ENCODE peak calls at places on chromosomes 1 and 21, in seven cellular contexts. S is uterus; W is body of pancreas; O is retinal pigment epithelial cell; U is pancreas; L is CD8-positive, alpha-beta T cell; Y is mesothelial cell of epicardium. X is an unnamed sample.

GRCh38 chr1:19775317-19775716 is 24.4 kb downstream of the TMCO4 start:
- DNase-seq in S (no peak), W (no peak), O (no peak), U (no peak), L (no peak), Y (no peak), X (no peak)

GRCh38 chr1:173666646-173667045 is 3.0 kb downstream of the ANKRD45 start:
- DNase-seq in S (no peak), W (no peak), O (no peak), U (no peak), L (no peak), Y (no peak), X (no peak)

GRCh38 chr1:9346566-9346965 is 53.9 kb downstream of the SPSB1 start:
- DNase-seq in S (no peak), W (peak), O (no peak), U (peak), L (no peak), Y (no peak), X (no peak)

GRCh38 chr1:179794669-179795068 is 51.6 kb downstream of the FAM163A start:
- DNase-seq in S (no peak), W (no peak), O (no peak), U (no peak), L (no peak), Y (no peak), X (no peak)

GRCh38 chr1:205994342-205994741 is 8.9 kb downstream of the RAB7B start:
- DNase-seq in S (no peak), W (no peak), O (no peak), U (no peak), L (no peak), Y (no peak), X (no peak)

GRCh38 chr1:61088163-61088840 is 5.9 kb downstream of the NFIA start:
- DNase-seq in S (no peak), W (no peak), O (no peak), U (no peak), L (no peak), Y (no peak), X (no peak)

GRCh38 chr1:77614037-77614436 is 68.4 kb downstream of the ZZZ3 start:
- DNase-seq in S (no peak), W (no peak), O (no peak), U (no peak), L (no peak), Y (no peak), X (no peak)

GRCh38 chr21:39556176-39556575 is 56.6 kb upstream of the B3GALT5 start:
- DNase-seq in S (no peak), W (no peak), O (peak), U (no peak), L (no peak), Y (no peak), X (no peak)

GRCh38 chr1:113859478-113860175 is 11.9 kb downstream of the PTPN22 start:
- DNase-seq in S (no peak), W (no peak), O (no peak), U (no peak), L (no peak), Y (no peak), X (no peak)

GRCh38 chr1:226977288-226977972 is 37.3 kb downstream of the COQ8A start:
- DNase-seq in S (no peak), W (no peak), O (no peak), U (no peak), L (no peak), Y (no peak), X (no peak)

GRCh38 chr1:111976332-111976731 is 13.1 kb downstream of the KCND3 start:
- DNase-seq in S (no peak), W (peak), O (no peak), U (peak), L (no peak), Y (no peak), X (no peak)

GRCh38 chr1:223180803-223181321 is 37.8 kb upstream of the TLR5 start:
- DNase-seq in S (no peak), W (no peak), O (no peak), U (no peak), L (no peak), Y (no peak), X (no peak)

GRCh38 chr1:213389061-213389581 is 338.1 kb downstream of the RPS6KC1 start:
- DNase-seq in S (no peak), W (no peak), O (no peak), U (no peak), L (no peak), Y (no peak), X (no peak)

GRCh38 chr1:201538618-201539551 is at the start of gene NAV1:
- DNase-seq in S (peak), W (peak), O (no peak), U (peak), L (no peak), Y (peak), X (peak)

GRCh38 chr1:106937104-106937503 is 119.4 kb upstream of the PRMT6 start:
- DNase-seq in S (no peak), W (no peak), O (peak), U (no peak), L (no peak), Y (no peak), X (no peak)

GRCh38 chr1:45111239-45111638 is 95.2 kb downstream of the ZSWIM5 start:
- DNase-seq in S (no peak), W (no peak), O (no peak), U (no peak), L (no peak), Y (no peak), X (no peak)

GRCh38 chr1:81237531-81238528 is 562.9 kb upstream of the ADGRL2 start:
- DNase-seq in S (no peak), W (no peak), O (no peak), U (no peak), L (no peak), Y (no peak), X (no peak)

GRCh38 chr1:1918901-1919303 is at the start of gene TMEM52:
- DNase-seq in S (no peak), W (peak), O (no peak), U (no peak), L (peak), Y (no peak), X (no peak)
- TF ChIP-seq CTCF in S (no peak), W (no peak), O (no peak), U (no peak), L (no peak), Y (no peak), X (no peak)

GRCh38 chr1:169759038-169759437 is 25.2 kb upstream of the SELE start:
- DNase-seq in S (no peak), W (no peak), O (no peak), U (no peak), L (no peak), Y (no peak), X (no peak)

GRCh38 chr1:169750041-169750440 is 16.2 kb upstream of the SELE start:
- DNase-seq in S (no peak), W (no peak), O (no peak), U (no peak), L (no peak), Y (no peak), X (no peak)

DNA sequence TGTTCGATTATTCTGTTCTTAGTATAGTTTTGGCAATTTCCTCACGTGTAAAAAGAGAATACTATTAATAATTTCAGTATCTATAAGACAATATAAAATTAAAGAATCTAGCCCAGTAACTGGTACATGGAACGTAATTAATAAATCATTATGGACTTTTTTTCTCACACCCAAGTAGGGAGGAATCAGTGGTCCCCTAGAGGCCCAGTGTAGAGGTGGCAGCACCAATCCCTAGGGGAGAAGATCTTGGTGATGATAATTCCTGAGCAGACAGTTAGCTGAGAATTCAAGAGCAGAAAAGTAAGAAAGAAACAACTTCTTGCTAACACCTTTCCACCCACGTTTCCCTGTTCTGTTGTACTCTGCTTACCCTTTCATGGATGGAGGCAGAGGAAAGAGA is 19.7 kb upstream of the SELE start:
- DNase-seq in S (no peak), W (no peak), O (no peak), U (no peak), L (no peak), Y (no peak), X (no peak)
- TF ChIP-seq CTCF in S (no peak), W (no peak), O (no peak), U (no peak), L (no peak), Y (no peak), X (no peak)

DNA sequence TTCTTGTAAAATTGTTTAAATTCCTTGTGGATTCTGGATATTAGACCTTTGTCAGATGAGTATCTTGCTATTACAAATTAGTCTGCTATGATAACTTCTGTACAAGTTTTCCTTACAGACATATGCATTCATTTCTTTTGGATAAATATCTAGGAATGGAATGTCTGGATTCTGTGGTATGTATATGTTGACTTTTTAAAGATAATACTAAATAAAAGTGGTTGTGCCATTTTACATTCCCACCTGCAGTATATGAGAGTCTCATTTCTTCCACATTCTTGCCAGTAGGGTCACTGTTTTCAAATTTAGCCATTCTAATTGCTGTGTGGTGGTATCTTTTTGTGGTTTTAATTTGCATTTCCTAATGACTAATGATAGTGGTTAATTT is 53.9 kb downstream of the SYDE2 start:
- DNase-seq in S (no peak), W (no peak), O (no peak), U (no peak), L (no peak), Y (no peak), X (no peak)
- TF ChIP-seq CTCF in S (no peak), W (no peak), O (peak), U (no peak), L (no peak), Y (peak), X (no peak)

GRCh38 chr21:45244799-45245340 is 42.8 kb downstream of the POFUT2 start:
- DNase-seq in S (no peak), W (no peak), O (no peak), U (no peak), L (no peak), Y (peak), X (no peak)
- TF ChIP-seq CTCF in S (no peak), W (no peak), O (no peak), U (no peak), L (no peak), Y (no peak), X (no peak)

GRCh38 chr1:68814067-68814466 is 317.2 kb upstream of the DEPDC1 start:
- DNase-seq in S (no peak), W (no peak), O (no peak), U (no peak), L (no peak), Y (no peak), X (no peak)

GRCh38 chr1:68815632-68816031 is 318.8 kb upstream of the DEPDC1 start:
- DNase-seq in S (no peak), W (no peak), O (no peak), U (no peak), L (no peak), Y (no peak), X (no peak)

GRCh38 chr1:68819190-68819829 is 322.4 kb upstream of the DEPDC1 start:
- DNase-seq in S (no peak), W (no peak), O (peak), U (no peak), L (no peak), Y (no peak), X (no peak)
- TF ChIP-seq CTCF in S (no peak), W (no peak), O (peak), U (peak), L (no peak), Y (no peak), X (no peak)

DNA sequence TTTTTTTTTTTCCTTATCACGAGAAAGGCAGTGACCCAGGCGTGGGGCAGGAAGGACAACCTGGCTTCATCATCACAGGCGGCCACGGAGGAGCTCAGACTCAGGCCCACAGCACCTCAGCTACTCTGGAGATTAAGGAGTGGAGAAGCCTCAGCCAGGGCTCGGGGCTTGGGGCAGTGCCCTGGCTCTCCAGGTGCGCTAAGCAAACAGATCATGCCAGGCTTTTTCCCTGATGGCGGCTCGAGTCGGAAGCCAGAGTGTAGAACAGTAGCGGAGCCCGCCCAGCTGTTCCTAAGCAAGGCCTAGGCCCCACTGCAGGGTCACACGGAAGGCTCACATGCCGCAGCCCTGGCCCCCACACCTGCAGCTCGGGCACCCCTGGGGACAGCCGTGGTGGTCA is 70.7 kb downstream of the AGPAT3 start:
- DNase-seq in S (no peak), W (no peak), O (no peak), U (no peak), L (no peak), Y (no peak), X (no peak)
- TF ChIP-seq CTCF in S (no peak), W (no peak), O (no peak), U (no peak), L (no peak), Y (no peak), X (no peak)

GRCh38 chr1:66779475-66780078 is 21.5 kb downstream of the INSL5 start:
- DNase-seq in S (no peak), W (no peak), O (no peak), U (no peak), L (no peak), Y (no peak), X (no peak)

GRCh38 chr1:66777846-66778245 is 23.2 kb downstream of the INSL5 start:
- DNase-seq in S (no peak), W (no peak), O (peak), U (no peak), L (no peak), Y (no peak), X (no peak)

GRCh38 chr1:66775646-66776045 is 23.4 kb downstream of the DYNLT5 start:
- DNase-seq in S (no peak), W (no peak), O (no peak), U (no peak), L (no peak), Y (no peak), X (no peak)

GRCh38 chr1:66778266-66778665 is 22.8 kb downstream of the INSL5 start:
- DNase-seq in S (no peak), W (no peak), O (no peak), U (no peak), L (no peak), Y (no peak), X (no peak)

GRCh38 chr1:66778969-66779368 is 22.1 kb downstream of the INSL5 start:
- DNase-seq in S (no peak), W (no peak), O (no peak), U (no peak), L (no peak), Y (no peak), X (no peak)
- TF ChIP-seq CTCF in S (no peak), W (no peak), O (no peak), U (no peak), L (no peak), Y (no peak), X (no peak)

GRCh38 chr21:45894107-45894810 is 87.3 kb upstream of the COL6A1 start:
- DNase-seq in S (peak), W (no peak), O (no peak), U (no peak), L (no peak), Y (no peak), X (no peak)
- TF ChIP-seq CTCF in S (no peak), W (no peak), O (no peak), U (no peak), L (no peak), Y (no peak), X (no peak)